ENCODE peak calls at places on chromosomes 11 and 22, in five cellular contexts. K is GM13977, X is AG08396, R is cardiac muscle cell, B is brain pericyte. D is an unnamed sample.

GRCh38 chr11:17389957-17390649 is 1.6 kb upstream of the KCNJ11 start:
- DNase-seq in K (peak; percentile 19), X (no peak), R (no peak), B (no peak), D (no peak)

GRCh38 chr11:84894666-84895065 is 732.5 kb downstream of the DLG2 start:
- DNase-seq in K (no peak), X (no peak), R (no peak), B (no peak), D (no peak)

GRCh38 chr11:86151188-86152005 is 82.5 kb upstream of the PICALM start:
- DNase-seq in K (no peak), X (no peak), R (peak; percentile 27), B (no peak), D (peak; percentile 70)

GRCh38 chr11:61587541-61587941 is 6.7 kb upstream of the SYT7 start:
- DNase-seq in K (no peak), X (peak; percentile 80), R (peak; percentile 70), B (no peak), D (no peak)

GRCh38 chr11:118398797-118399564 is 2.4 kb upstream of the ATP5MG start:
- DNase-seq in K (peak; percentile 17), X (no peak), R (no peak), B (no peak), D (no peak)

GRCh38 chr22:48568736-48569330 is 1258.8 kb downstream of the BRD1 start:
- DNase-seq in K (no peak), X (no peak), R (no peak), B (no peak), D (no peak)

GRCh38 chr22:25942126-25942988 is 200.4 kb downstream of the MYO18B start:
- DNase-seq in K (no peak), X (no peak), R (no peak), B (no peak), D (no peak)

GRCh38 chr11:24155792-24156191 is 341.1 kb upstream of the LUZP2 start:
- DNase-seq in K (no peak), X (no peak), R (no peak), B (no peak), D (no peak)

GRCh38 chr22:25437414-25438160 is 126.9 kb upstream of the GRK3 start:
- DNase-seq in K (no peak), X (no peak), R (no peak), B (no peak), D (no peak)

GRCh38 chr11:112697779-112698178 is 263.4 kb upstream of the NCAM1 start:
- DNase-seq in K (no peak), X (no peak), R (no peak), B (no peak), D (no peak)

GRCh38 chr22:32693102-32693501 is 108.4 kb upstream of the TIMP3 start:
- DNase-seq in K (no peak), X (no peak), R (no peak), B (no peak), D (no peak)

GRCh38 chr22:37476389-37477329 is 9.5 kb downstream of the MFNG start:
- DNase-seq in K (no peak), X (no peak), R (no peak), B (no peak), D (no peak)

GRCh38 chr11:120236169-120237107 is 3.5 kb upstream of the POU2F3 start:
- DNase-seq in K (no peak), X (no peak), R (no peak), B (no peak), D (no peak)

GRCh38 chr22:49564666-49565515 is 262.8 kb downstream of the BRD1 start:
- DNase-seq in K (no peak), X (no peak), R (no peak), B (no peak), D (no peak)

D was measured in KG1.